ENCODE peak calls at places on chromosome 7, in ten cellular contexts. One of them, this sample, is unnamed.

GRCh38 chr7:5248201-5248885 is 34.4 kb upstream of the SLC29A4 start:
- DNase-seq in activated T-cell treated with anti-CD3 and anti-CD28 coated beads for 1 hour: no peak
- DNase-seq in left ventricle myocardium inferior: peak
- DNase-seq in renal cortical epithelial cell: no peak
- DNase-seq in GM04504: no peak
- DNase-seq in aorta: peak
- DNase-seq in iPS-NIHi11: no peak
- DNase-seq in NB4: no peak
- DNase-seq in stimulated activated CD4-positive, alpha-beta T cell treated with anti-CD3 and anti-CD28 coated beads, Interleukin-4, amount 100 ng/mL, for 4 hours: no peak
- DNase-seq in AG10803: no peak
- DNase-seq in this sample: no peak

GRCh38 chr7:4051696-4052095 is 630.4 kb upstream of the FOXK1 start:
- DNase-seq in activated T-cell treated with anti-CD3 and anti-CD28 coated beads for 1 hour: no peak
- DNase-seq in left ventricle myocardium inferior: no peak
- DNase-seq in renal cortical epithelial cell: no peak
- DNase-seq in GM04504: no peak
- DNase-seq in aorta: no peak
- DNase-seq in iPS-NIHi11: no peak
- DNase-seq in NB4: no peak
- DNase-seq in stimulated activated CD4-positive, alpha-beta T cell treated with anti-CD3 and anti-CD28 coated beads, Interleukin-4, amount 100 ng/mL, for 4 hours: no peak
- DNase-seq in AG10803: no peak
- DNase-seq in this sample: no peak

GRCh38 chr7:104230606-104231005 is 22.8 kb upstream of the ORC5 start:
- DNase-seq in activated T-cell treated with anti-CD3 and anti-CD28 coated beads for 1 hour: no peak
- DNase-seq in left ventricle myocardium inferior: no peak
- DNase-seq in renal cortical epithelial cell: no peak
- DNase-seq in GM04504: no peak
- DNase-seq in aorta: no peak
- DNase-seq in iPS-NIHi11: no peak
- DNase-seq in NB4: no peak
- DNase-seq in stimulated activated CD4-positive, alpha-beta T cell treated with anti-CD3 and anti-CD28 coated beads, Interleukin-4, amount 100 ng/mL, for 4 hours: no peak
- DNase-seq in AG10803: peak
- DNase-seq in this sample: no peak

GRCh38 chr7:22121702-22122474 is 176.2 kb upstream of the CDCA7L start:
- DNase-seq in activated T-cell treated with anti-CD3 and anti-CD28 coated beads for 1 hour: no peak
- DNase-seq in left ventricle myocardium inferior: no peak
- DNase-seq in renal cortical epithelial cell: no peak
- DNase-seq in GM04504: no peak
- DNase-seq in aorta: peak
- DNase-seq in iPS-NIHi11: no peak
- DNase-seq in NB4: peak
- DNase-seq in stimulated activated CD4-positive, alpha-beta T cell treated with anti-CD3 and anti-CD28 coated beads, Interleukin-4, amount 100 ng/mL, for 4 hours: no peak
- DNase-seq in AG10803: peak
- DNase-seq in this sample: no peak

GRCh38 chr7:36286688-36287087 is 103.0 kb upstream of the ANLN start:
- DNase-seq in activated T-cell treated with anti-CD3 and anti-CD28 coated beads for 1 hour: no peak
- DNase-seq in left ventricle myocardium inferior: no peak
- DNase-seq in renal cortical epithelial cell: no peak
- DNase-seq in GM04504: no peak
- DNase-seq in aorta: no peak
- DNase-seq in iPS-NIHi11: no peak
- DNase-seq in NB4: no peak
- DNase-seq in stimulated activated CD4-positive, alpha-beta T cell treated with anti-CD3 and anti-CD28 coated beads, Interleukin-4, amount 100 ng/mL, for 4 hours: no peak
- DNase-seq in AG10803: no peak
- DNase-seq in this sample: no peak

GRCh38 chr7:158620418-158620817 is 32.8 kb upstream of the PTPRN2 start:
- DNase-seq in activated T-cell treated with anti-CD3 and anti-CD28 coated beads for 1 hour: no peak
- DNase-seq in left ventricle myocardium inferior: no peak
- DNase-seq in renal cortical epithelial cell: no peak
- DNase-seq in GM04504: no peak
- DNase-seq in aorta: no peak
- DNase-seq in iPS-NIHi11: no peak
- DNase-seq in NB4: no peak
- DNase-seq in stimulated activated CD4-positive, alpha-beta T cell treated with anti-CD3 and anti-CD28 coated beads, Interleukin-4, amount 100 ng/mL, for 4 hours: no peak
- DNase-seq in AG10803: no peak
- DNase-seq in this sample: no peak

GRCh38 chr7:71133232-71133622 is 1.3 kb downstream of the GALNT17 start:
- DNase-seq in activated T-cell treated with anti-CD3 and anti-CD28 coated beads for 1 hour: no peak
- DNase-seq in left ventricle myocardium inferior: no peak
- DNase-seq in renal cortical epithelial cell: no peak
- DNase-seq in GM04504: no peak
- DNase-seq in aorta: no peak
- DNase-seq in iPS-NIHi11: no peak
- DNase-seq in NB4: no peak
- DNase-seq in stimulated activated CD4-positive, alpha-beta T cell treated with anti-CD3 and anti-CD28 coated beads, Interleukin-4, amount 100 ng/mL, for 4 hours: no peak
- DNase-seq in AG10803: no peak
- DNase-seq in this sample: no peak

GRCh38 chr7:49294611-49295010 is 370.3 kb downstream of the CDC14C start:
- DNase-seq in activated T-cell treated with anti-CD3 and anti-CD28 coated beads for 1 hour: no peak
- DNase-seq in left ventricle myocardium inferior: no peak
- DNase-seq in renal cortical epithelial cell: no peak
- DNase-seq in GM04504: no peak
- DNase-seq in aorta: no peak
- DNase-seq in iPS-NIHi11: no peak
- DNase-seq in NB4: no peak
- DNase-seq in stimulated activated CD4-positive, alpha-beta T cell treated with anti-CD3 and anti-CD28 coated beads, Interleukin-4, amount 100 ng/mL, for 4 hours: no peak
- DNase-seq in AG10803: peak
- DNase-seq in this sample: no peak

GRCh38 chr7:100578246-100579183 is 4.8 kb upstream of the SAP25 start:
- DNase-seq in activated T-cell treated with anti-CD3 and anti-CD28 coated beads for 1 hour: no peak
- DNase-seq in left ventricle myocardium inferior: no peak
- DNase-seq in renal cortical epithelial cell: no peak
- DNase-seq in GM04504: no peak
- DNase-seq in aorta: no peak
- DNase-seq in iPS-NIHi11: no peak
- DNase-seq in NB4: no peak
- DNase-seq in stimulated activated CD4-positive, alpha-beta T cell treated with anti-CD3 and anti-CD28 coated beads, Interleukin-4, amount 100 ng/mL, for 4 hours: no peak
- DNase-seq in AG10803: no peak
- DNase-seq in this sample: no peak

GRCh38 chr7:47512481-47513176 is 69.3 kb downstream of the TNS3 start:
- DNase-seq in activated T-cell treated with anti-CD3 and anti-CD28 coated beads for 1 hour: no peak
- DNase-seq in left ventricle myocardium inferior: no peak
- DNase-seq in renal cortical epithelial cell: no peak
- DNase-seq in GM04504: no peak
- DNase-seq in aorta: no peak
- DNase-seq in iPS-NIHi11: no peak
- DNase-seq in NB4: no peak
- DNase-seq in stimulated activated CD4-positive, alpha-beta T cell treated with anti-CD3 and anti-CD28 coated beads, Interleukin-4, amount 100 ng/mL, for 4 hours: no peak
- DNase-seq in AG10803: no peak
- DNase-seq in this sample: no peak

GRCh38 chr7:66682350-66683093 is 53.8 kb downstream of the KCTD7 start:
- DNase-seq in activated T-cell treated with anti-CD3 and anti-CD28 coated beads for 1 hour: no peak
- DNase-seq in left ventricle myocardium inferior: no peak
- DNase-seq in renal cortical epithelial cell: no peak
- DNase-seq in GM04504: peak
- DNase-seq in aorta: peak
- DNase-seq in iPS-NIHi11: no peak
- DNase-seq in NB4: peak
- DNase-seq in stimulated activated CD4-positive, alpha-beta T cell treated with anti-CD3 and anti-CD28 coated beads, Interleukin-4, amount 100 ng/mL, for 4 hours: no peak
- DNase-seq in AG10803: peak
- DNase-seq in this sample: no peak

GRCh38 chr7:149317986-149318672 is 56.1 kb downstream of the ZNF783 start:
- DNase-seq in activated T-cell treated with anti-CD3 and anti-CD28 coated beads for 1 hour: no peak
- DNase-seq in left ventricle myocardium inferior: no peak
- DNase-seq in renal cortical epithelial cell: no peak
- DNase-seq in GM04504: no peak
- DNase-seq in aorta: no peak
- DNase-seq in iPS-NIHi11: peak
- DNase-seq in NB4: no peak
- DNase-seq in stimulated activated CD4-positive, alpha-beta T cell treated with anti-CD3 and anti-CD28 coated beads, Interleukin-4, amount 100 ng/mL, for 4 hours: no peak
- DNase-seq in AG10803: no peak
- DNase-seq in this sample: no peak

GRCh38 chr7:80047856-80048459 is 86.7 kb upstream of the GNAI1 start:
- DNase-seq in activated T-cell treated with anti-CD3 and anti-CD28 coated beads for 1 hour: no peak
- DNase-seq in left ventricle myocardium inferior: no peak
- DNase-seq in renal cortical epithelial cell: peak
- DNase-seq in GM04504: no peak
- DNase-seq in aorta: no peak
- DNase-seq in iPS-NIHi11: no peak
- DNase-seq in NB4: no peak
- DNase-seq in stimulated activated CD4-positive, alpha-beta T cell treated with anti-CD3 and anti-CD28 coated beads, Interleukin-4, amount 100 ng/mL, for 4 hours: no peak
- DNase-seq in AG10803: peak
- DNase-seq in this sample: no peak

GRCh38 chr7:66910789-66911188 is 10.2 kb upstream of the TMEM248 start:
- DNase-seq in activated T-cell treated with anti-CD3 and anti-CD28 coated beads for 1 hour: no peak
- DNase-seq in left ventricle myocardium inferior: no peak
- DNase-seq in renal cortical epithelial cell: no peak
- DNase-seq in GM04504: no peak
- DNase-seq in aorta: no peak
- DNase-seq in iPS-NIHi11: no peak
- DNase-seq in NB4: no peak
- DNase-seq in stimulated activated CD4-positive, alpha-beta T cell treated with anti-CD3 and anti-CD28 coated beads, Interleukin-4, amount 100 ng/mL, for 4 hours: no peak
- DNase-seq in AG10803: no peak
- DNase-seq in this sample: no peak

GRCh38 chr7:498678-499641 is 20.7 kb downstream of the PDGFA start:
- DNase-seq in activated T-cell treated with anti-CD3 and anti-CD28 coated beads for 1 hour: no peak
- DNase-seq in left ventricle myocardium inferior: peak
- DNase-seq in renal cortical epithelial cell: no peak
- DNase-seq in GM04504: no peak
- DNase-seq in aorta: peak
- DNase-seq in iPS-NIHi11: no peak
- DNase-seq in NB4: no peak
- DNase-seq in stimulated activated CD4-positive, alpha-beta T cell treated with anti-CD3 and anti-CD28 coated beads, Interleukin-4, amount 100 ng/mL, for 4 hours: no peak
- DNase-seq in AG10803: no peak
- DNase-seq in this sample: no peak

GRCh38 chr7:151687523-151688235 is 168.0 kb upstream of the RHEB start:
- DNase-seq in activated T-cell treated with anti-CD3 and anti-CD28 coated beads for 1 hour: no peak
- DNase-seq in left ventricle myocardium inferior: peak
- DNase-seq in renal cortical epithelial cell: peak
- DNase-seq in GM04504: peak
- DNase-seq in aorta: peak
- DNase-seq in iPS-NIHi11: peak
- DNase-seq in NB4: no peak
- DNase-seq in stimulated activated CD4-positive, alpha-beta T cell treated with anti-CD3 and anti-CD28 coated beads, Interleukin-4, amount 100 ng/mL, for 4 hours: no peak
- DNase-seq in AG10803: peak
- DNase-seq in this sample: no peak

GRCh38 chr7:99041526-99041925 is 102.4 kb downstream of the SMURF1 start:
- DNase-seq in activated T-cell treated with anti-CD3 and anti-CD28 coated beads for 1 hour: no peak
- DNase-seq in left ventricle myocardium inferior: no peak
- DNase-seq in renal cortical epithelial cell: peak
- DNase-seq in GM04504: no peak
- DNase-seq in aorta: no peak
- DNase-seq in iPS-NIHi11: no peak
- DNase-seq in NB4: no peak
- DNase-seq in stimulated activated CD4-positive, alpha-beta T cell treated with anti-CD3 and anti-CD28 coated beads, Interleukin-4, amount 100 ng/mL, for 4 hours: no peak
- DNase-seq in AG10803: no peak
- DNase-seq in this sample: no peak

GRCh38 chr7:151632750-151633515 is 113.2 kb upstream of the RHEB start:
- DNase-seq in activated T-cell treated with anti-CD3 and anti-CD28 coated beads for 1 hour: peak
- DNase-seq in left ventricle myocardium inferior: peak
- DNase-seq in renal cortical epithelial cell: no peak
- DNase-seq in GM04504: peak
- DNase-seq in aorta: peak
- DNase-seq in iPS-NIHi11: peak
- DNase-seq in NB4: peak
- DNase-seq in stimulated activated CD4-positive, alpha-beta T cell treated with anti-CD3 and anti-CD28 coated beads, Interleukin-4, amount 100 ng/mL, for 4 hours: peak
- DNase-seq in AG10803: peak
- DNase-seq in this sample: peak

GRCh38 chr7:47375590-47375989 is 206.3 kb downstream of the TNS3 start:
- DNase-seq in activated T-cell treated with anti-CD3 and anti-CD28 coated beads for 1 hour: no peak
- DNase-seq in left ventricle myocardium inferior: no peak
- DNase-seq in renal cortical epithelial cell: no peak
- DNase-seq in GM04504: peak
- DNase-seq in aorta: no peak
- DNase-seq in iPS-NIHi11: no peak
- DNase-seq in NB4: no peak
- DNase-seq in stimulated activated CD4-positive, alpha-beta T cell treated with anti-CD3 and anti-CD28 coated beads, Interleukin-4, amount 100 ng/mL, for 4 hours: no peak
- DNase-seq in AG10803: no peak
- DNase-seq in this sample: no peak

GRCh38 chr7:20240080-20240926 is 23.1 kb upstream of the MACC1 start:
- DNase-seq in activated T-cell treated with anti-CD3 and anti-CD28 coated beads for 1 hour: no peak
- DNase-seq in left ventricle myocardium inferior: no peak
- DNase-seq in renal cortical epithelial cell: peak
- DNase-seq in GM04504: no peak
- DNase-seq in aorta: no peak
- DNase-seq in iPS-NIHi11: no peak
- DNase-seq in NB4: no peak
- DNase-seq in stimulated activated CD4-positive, alpha-beta T cell treated with anti-CD3 and anti-CD28 coated beads, Interleukin-4, amount 100 ng/mL, for 4 hours: no peak
- DNase-seq in AG10803: no peak
- DNase-seq in this sample: no peak

GRCh38 chr7:7719235-7719634 is 828 bp upstream of the RPA3 start:
- DNase-seq in activated T-cell treated with anti-CD3 and anti-CD28 coated beads for 1 hour: no peak
- DNase-seq in left ventricle myocardium inferior: no peak
- DNase-seq in renal cortical epithelial cell: peak
- DNase-seq in GM04504: peak
- DNase-seq in aorta: no peak
- DNase-seq in iPS-NIHi11: no peak
- DNase-seq in NB4: peak
- DNase-seq in stimulated activated CD4-positive, alpha-beta T cell treated with anti-CD3 and anti-CD28 coated beads, Interleukin-4, amount 100 ng/mL, for 4 hours: peak
- DNase-seq in AG10803: peak
- DNase-seq in this sample: peak

GRCh38 chr7:28466885-28467284 is 54.6 kb downstream of the CREB5 start:
- DNase-seq in activated T-cell treated with anti-CD3 and anti-CD28 coated beads for 1 hour: no peak
- DNase-seq in left ventricle myocardium inferior: no peak
- DNase-seq in renal cortical epithelial cell: no peak
- DNase-seq in GM04504: no peak
- DNase-seq in aorta: no peak
- DNase-seq in iPS-NIHi11: no peak
- DNase-seq in NB4: no peak
- DNase-seq in stimulated activated CD4-positive, alpha-beta T cell treated with anti-CD3 and anti-CD28 coated beads, Interleukin-4, amount 100 ng/mL, for 4 hours: no peak
- DNase-seq in AG10803: no peak
- DNase-seq in this sample: no peak

GRCh38 chr7:16492513-16493062 is 27.1 kb upstream of the SOSTDC1 start:
- DNase-seq in activated T-cell treated with anti-CD3 and anti-CD28 coated beads for 1 hour: no peak
- DNase-seq in left ventricle myocardium inferior: no peak
- DNase-seq in renal cortical epithelial cell: peak
- DNase-seq in GM04504: no peak
- DNase-seq in aorta: no peak
- DNase-seq in iPS-NIHi11: no peak
- DNase-seq in NB4: no peak
- DNase-seq in stimulated activated CD4-positive, alpha-beta T cell treated with anti-CD3 and anti-CD28 coated beads, Interleukin-4, amount 100 ng/mL, for 4 hours: no peak
- DNase-seq in AG10803: no peak
- DNase-seq in this sample: no peak

GRCh38 chr7:80002865-80003264 is 131.8 kb upstream of the GNAI1 start:
- DNase-seq in activated T-cell treated with anti-CD3 and anti-CD28 coated beads for 1 hour: no peak
- DNase-seq in left ventricle myocardium inferior: no peak
- DNase-seq in renal cortical epithelial cell: no peak
- DNase-seq in GM04504: no peak
- DNase-seq in aorta: no peak
- DNase-seq in iPS-NIHi11: no peak
- DNase-seq in NB4: no peak
- DNase-seq in stimulated activated CD4-positive, alpha-beta T cell treated with anti-CD3 and anti-CD28 coated beads, Interleukin-4, amount 100 ng/mL, for 4 hours: no peak
- DNase-seq in AG10803: no peak
- DNase-seq in this sample: no peak

GRCh38 chr7:100682228-100682741 is 8.7 kb downstream of the GNB2 start:
- DNase-seq in activated T-cell treated with anti-CD3 and anti-CD28 coated beads for 1 hour: no peak
- DNase-seq in left ventricle myocardium inferior: no peak
- DNase-seq in renal cortical epithelial cell: no peak
- DNase-seq in GM04504: no peak
- DNase-seq in aorta: no peak
- DNase-seq in iPS-NIHi11: peak
- DNase-seq in NB4: peak
- DNase-seq in stimulated activated CD4-positive, alpha-beta T cell treated with anti-CD3 and anti-CD28 coated beads, Interleukin-4, amount 100 ng/mL, for 4 hours: no peak
- DNase-seq in AG10803: no peak
- DNase-seq in this sample: no peak

GRCh38 chr7:139774376-139774775 is 3.4 kb downstream of the HIPK2 start:
- DNase-seq in activated T-cell treated with anti-CD3 and anti-CD28 coated beads for 1 hour: no peak
- DNase-seq in left ventricle myocardium inferior: no peak
- DNase-seq in renal cortical epithelial cell: peak
- DNase-seq in GM04504: peak
- DNase-seq in aorta: no peak
- DNase-seq in iPS-NIHi11: no peak
- DNase-seq in NB4: no peak
- DNase-seq in stimulated activated CD4-positive, alpha-beta T cell treated with anti-CD3 and anti-CD28 coated beads, Interleukin-4, amount 100 ng/mL, for 4 hours: no peak
- DNase-seq in AG10803: peak
- DNase-seq in this sample: no peak

GRCh38 chr7:30914611-30915601 is 3.3 kb downstream of the AQP1 start:
- DNase-seq in activated T-cell treated with anti-CD3 and anti-CD28 coated beads for 1 hour: no peak
- DNase-seq in left ventricle myocardium inferior: no peak
- DNase-seq in renal cortical epithelial cell: peak
- DNase-seq in GM04504: peak
- DNase-seq in aorta: peak
- DNase-seq in iPS-NIHi11: no peak
- DNase-seq in NB4: peak
- DNase-seq in stimulated activated CD4-positive, alpha-beta T cell treated with anti-CD3 and anti-CD28 coated beads, Interleukin-4, amount 100 ng/mL, for 4 hours: no peak
- DNase-seq in AG10803: peak
- DNase-seq in this sample: no peak

This sample was measured in globus pallidus.